ENCODE peak calls at places on chromosomes 16 and 17, in eight cellular contexts. One of them, this sample, is unnamed.
A peak's percentile ranks its signal among the peaks of the same experiment; 100 is the strongest.

GRCh38 chr16:25135239-25135878 is 23.8 kb downstream of the LCMT1 start:
- DNase-seq in cardiac septum: no peak
- DNase-seq in activated CD4-positive, CD25-positive, alpha-beta regulatory T cell: no peak
- DNase-seq in activated CD8-positive, alpha-beta memory T cell treated with anti-CD3 and anti-CD28 coated beads for 1 hour: no peak
- DNase-seq in GM04503: peak; percentile 17
- DNase-seq in MCF 10A: peak; percentile 36
- DNase-seq in heart right ventricle: no peak
- DNase-seq in tibial artery: no peak
- DNase-seq in this sample: no peak

GRCh38 chr16:66189951-66190350 is 176.5 kb upstream of the CDH5 start:
- DNase-seq in cardiac septum: no peak
- DNase-seq in activated CD4-positive, CD25-positive, alpha-beta regulatory T cell: no peak
- DNase-seq in activated CD8-positive, alpha-beta memory T cell treated with anti-CD3 and anti-CD28 coated beads for 1 hour: no peak
- DNase-seq in GM04503: peak; percentile 64
- DNase-seq in MCF 10A: peak; percentile 89
- DNase-seq in heart right ventricle: no peak
- DNase-seq in tibial artery: no peak
- DNase-seq in this sample: no peak

GRCh38 chr16:2213817-2214720 is 571 bp downstream of the PGP start:
- DNase-seq in cardiac septum: no peak
- DNase-seq in activated CD4-positive, CD25-positive, alpha-beta regulatory T cell: no peak
- DNase-seq in activated CD8-positive, alpha-beta memory T cell treated with anti-CD3 and anti-CD28 coated beads for 1 hour: no peak
- DNase-seq in GM04503: no peak
- DNase-seq in MCF 10A: no peak
- DNase-seq in heart right ventricle: no peak
- DNase-seq in tibial artery: no peak
- DNase-seq in this sample: peak; percentile 90

GRCh38 chr16:31253642-31254045 is 6.1 kb upstream of the ITGAM start:
- DNase-seq in cardiac septum: peak; percentile 87
- DNase-seq in activated CD4-positive, CD25-positive, alpha-beta regulatory T cell: no peak
- DNase-seq in activated CD8-positive, alpha-beta memory T cell treated with anti-CD3 and anti-CD28 coated beads for 1 hour: no peak
- DNase-seq in GM04503: no peak
- DNase-seq in MCF 10A: peak; percentile 42
- DNase-seq in heart right ventricle: no peak
- DNase-seq in tibial artery: peak; percentile 45
- DNase-seq in this sample: no peak

GRCh38 chr17:68533887-68534700 is 21.9 kb downstream of the PRKAR1A start:
- DNase-seq in cardiac septum: no peak
- DNase-seq in activated CD4-positive, CD25-positive, alpha-beta regulatory T cell: no peak
- DNase-seq in activated CD8-positive, alpha-beta memory T cell treated with anti-CD3 and anti-CD28 coated beads for 1 hour: no peak
- DNase-seq in GM04503: peak; percentile 13
- DNase-seq in MCF 10A: no peak
- DNase-seq in heart right ventricle: no peak
- DNase-seq in tibial artery: no peak
- DNase-seq in this sample: no peak

GRCh38 chr16:5604770-5605169 is 507.2 kb upstream of the EEF2KMT start:
- DNase-seq in cardiac septum: no peak
- DNase-seq in activated CD4-positive, CD25-positive, alpha-beta regulatory T cell: no peak
- DNase-seq in activated CD8-positive, alpha-beta memory T cell treated with anti-CD3 and anti-CD28 coated beads for 1 hour: no peak
- DNase-seq in GM04503: no peak
- DNase-seq in MCF 10A: no peak
- DNase-seq in heart right ventricle: no peak
- DNase-seq in tibial artery: no peak
- DNase-seq in this sample: no peak

GRCh38 chr17:77019955-77020379 is 120.8 kb upstream of the SEC14L1 start:
- DNase-seq in cardiac septum: no peak
- DNase-seq in activated CD4-positive, CD25-positive, alpha-beta regulatory T cell: no peak
- DNase-seq in activated CD8-positive, alpha-beta memory T cell treated with anti-CD3 and anti-CD28 coated beads for 1 hour: no peak
- DNase-seq in GM04503: no peak
- DNase-seq in MCF 10A: no peak
- DNase-seq in heart right ventricle: no peak
- DNase-seq in tibial artery: no peak
- DNase-seq in this sample: no peak

GRCh38 chr17:81804559-81805399 is 829 bp downstream of the GCGR start:
- DNase-seq in cardiac septum: no peak
- DNase-seq in activated CD4-positive, CD25-positive, alpha-beta regulatory T cell: no peak
- DNase-seq in activated CD8-positive, alpha-beta memory T cell treated with anti-CD3 and anti-CD28 coated beads for 1 hour: no peak
- DNase-seq in GM04503: no peak
- DNase-seq in MCF 10A: no peak
- DNase-seq in heart right ventricle: no peak
- DNase-seq in tibial artery: no peak
- DNase-seq in this sample: peak; percentile 85

GRCh38 chr17:58005031-58005727 is 1.9 kb downstream of the SRSF1 start:
- DNase-seq in cardiac septum: no peak
- DNase-seq in activated CD4-positive, CD25-positive, alpha-beta regulatory T cell: no peak
- DNase-seq in activated CD8-positive, alpha-beta memory T cell treated with anti-CD3 and anti-CD28 coated beads for 1 hour: no peak
- DNase-seq in GM04503: no peak
- DNase-seq in MCF 10A: peak; percentile 39
- DNase-seq in heart right ventricle: no peak
- DNase-seq in tibial artery: no peak
- DNase-seq in this sample: no peak

GRCh38 chr17:42191209-42191608 is 3.1 kb downstream of the GHDC start:
- DNase-seq in cardiac septum: no peak
- DNase-seq in activated CD4-positive, CD25-positive, alpha-beta regulatory T cell: no peak
- DNase-seq in activated CD8-positive, alpha-beta memory T cell treated with anti-CD3 and anti-CD28 coated beads for 1 hour: no peak
- DNase-seq in GM04503: no peak
- DNase-seq in MCF 10A: no peak
- DNase-seq in heart right ventricle: no peak
- DNase-seq in tibial artery: no peak
- DNase-seq in this sample: no peak

GRCh38 chr17:75041656-75042280 is 5.0 kb downstream of the ATP5PD start:
- DNase-seq in cardiac septum: no peak
- DNase-seq in activated CD4-positive, CD25-positive, alpha-beta regulatory T cell: no peak
- DNase-seq in activated CD8-positive, alpha-beta memory T cell treated with anti-CD3 and anti-CD28 coated beads for 1 hour: no peak
- DNase-seq in GM04503: no peak
- DNase-seq in MCF 10A: no peak
- DNase-seq in heart right ventricle: no peak
- DNase-seq in tibial artery: no peak
- DNase-seq in this sample: no peak

GRCh38 chr17:62644487-62645173 is 17.2 kb downstream of the MRC2 start:
- DNase-seq in cardiac septum: no peak
- DNase-seq in activated CD4-positive, CD25-positive, alpha-beta regulatory T cell: no peak
- DNase-seq in activated CD8-positive, alpha-beta memory T cell treated with anti-CD3 and anti-CD28 coated beads for 1 hour: no peak
- DNase-seq in GM04503: no peak
- DNase-seq in MCF 10A: no peak
- DNase-seq in heart right ventricle: no peak
- DNase-seq in tibial artery: no peak
- DNase-seq in this sample: no peak

GRCh38 chr16:67395458-67396158 is 2.3 kb upstream of the TPPP3 start:
- DNase-seq in cardiac septum: peak; percentile 47
- DNase-seq in activated CD4-positive, CD25-positive, alpha-beta regulatory T cell: no peak
- DNase-seq in activated CD8-positive, alpha-beta memory T cell treated with anti-CD3 and anti-CD28 coated beads for 1 hour: no peak
- DNase-seq in GM04503: no peak
- DNase-seq in MCF 10A: peak; percentile 46
- DNase-seq in heart right ventricle: no peak
- DNase-seq in tibial artery: no peak
- DNase-seq in this sample: peak; percentile 69

GRCh38 chr17:41907633-41908539 is 10.9 kb downstream of the ACLY start:
- DNase-seq in cardiac septum: no peak
- DNase-seq in activated CD4-positive, CD25-positive, alpha-beta regulatory T cell: no peak
- DNase-seq in activated CD8-positive, alpha-beta memory T cell treated with anti-CD3 and anti-CD28 coated beads for 1 hour: no peak
- DNase-seq in GM04503: no peak
- DNase-seq in MCF 10A: no peak
- DNase-seq in heart right ventricle: no peak
- DNase-seq in tibial artery: no peak
- DNase-seq in this sample: no peak

GRCh38 chr17:50909765-50910661 is 43.9 kb upstream of the TOB1 start:
- DNase-seq in cardiac septum: no peak
- DNase-seq in activated CD4-positive, CD25-positive, alpha-beta regulatory T cell: peak; percentile 32
- DNase-seq in activated CD8-positive, alpha-beta memory T cell treated with anti-CD3 and anti-CD28 coated beads for 1 hour: peak; percentile 57
- DNase-seq in GM04503: no peak
- DNase-seq in MCF 10A: no peak
- DNase-seq in heart right ventricle: no peak
- DNase-seq in tibial artery: no peak
- DNase-seq in this sample: peak; percentile 45

GRCh38 chr16:85888405-85889331 is 10.3 kb upstream of the IRF8 start:
- DNase-seq in cardiac septum: peak; percentile 69
- DNase-seq in activated CD4-positive, CD25-positive, alpha-beta regulatory T cell: no peak
- DNase-seq in activated CD8-positive, alpha-beta memory T cell treated with anti-CD3 and anti-CD28 coated beads for 1 hour: no peak
- DNase-seq in GM04503: peak; percentile 21
- DNase-seq in MCF 10A: peak; percentile 63
- DNase-seq in heart right ventricle: no peak
- DNase-seq in tibial artery: no peak
- DNase-seq in this sample: no peak

GRCh38 chr17:20611314-20611713 is 31.8 kb downstream of the CDRT15L2 start:
- DNase-seq in cardiac septum: no peak
- DNase-seq in activated CD4-positive, CD25-positive, alpha-beta regulatory T cell: no peak
- DNase-seq in activated CD8-positive, alpha-beta memory T cell treated with anti-CD3 and anti-CD28 coated beads for 1 hour: no peak
- DNase-seq in GM04503: no peak
- DNase-seq in MCF 10A: no peak
- DNase-seq in heart right ventricle: no peak
- DNase-seq in tibial artery: no peak
- DNase-seq in this sample: no peak

GRCh38 chr17:8702996-8703395 is 41.6 kb downstream of the CCDC42 start:
- DNase-seq in cardiac septum: no peak
- DNase-seq in activated CD4-positive, CD25-positive, alpha-beta regulatory T cell: no peak
- DNase-seq in activated CD8-positive, alpha-beta memory T cell treated with anti-CD3 and anti-CD28 coated beads for 1 hour: no peak
- DNase-seq in GM04503: no peak
- DNase-seq in MCF 10A: no peak
- DNase-seq in heart right ventricle: no peak
- DNase-seq in tibial artery: no peak
- DNase-seq in this sample: no peak

GRCh38 chr17:67025216-67025792 is 19.1 kb upstream of the CACNG1 start:
- DNase-seq in cardiac septum: no peak
- DNase-seq in activated CD4-positive, CD25-positive, alpha-beta regulatory T cell: no peak
- DNase-seq in activated CD8-positive, alpha-beta memory T cell treated with anti-CD3 and anti-CD28 coated beads for 1 hour: no peak
- DNase-seq in GM04503: no peak
- DNase-seq in MCF 10A: no peak
- DNase-seq in heart right ventricle: no peak
- DNase-seq in tibial artery: no peak
- DNase-seq in this sample: peak; percentile 68

GRCh38 chr17:36578671-36579070 is 13.0 kb upstream of the DHRS11 start:
- DNase-seq in cardiac septum: no peak
- DNase-seq in activated CD4-positive, CD25-positive, alpha-beta regulatory T cell: no peak
- DNase-seq in activated CD8-positive, alpha-beta memory T cell treated with anti-CD3 and anti-CD28 coated beads for 1 hour: no peak
- DNase-seq in GM04503: peak; percentile 11
- DNase-seq in MCF 10A: no peak
- DNase-seq in heart right ventricle: no peak
- DNase-seq in tibial artery: no peak
- DNase-seq in this sample: no peak

GRCh38 chr17:50881182-50881581 is 15.0 kb upstream of the TOB1 start:
- DNase-seq in cardiac septum: no peak
- DNase-seq in activated CD4-positive, CD25-positive, alpha-beta regulatory T cell: no peak
- DNase-seq in activated CD8-positive, alpha-beta memory T cell treated with anti-CD3 and anti-CD28 coated beads for 1 hour: no peak
- DNase-seq in GM04503: no peak
- DNase-seq in MCF 10A: no peak
- DNase-seq in heart right ventricle: no peak
- DNase-seq in tibial artery: no peak
- DNase-seq in this sample: no peak

GRCh38 chr16:81384006-81384405 is 60.6 kb upstream of the CMIP start:
- DNase-seq in cardiac septum: no peak
- DNase-seq in activated CD4-positive, CD25-positive, alpha-beta regulatory T cell: no peak
- DNase-seq in activated CD8-positive, alpha-beta memory T cell treated with anti-CD3 and anti-CD28 coated beads for 1 hour: no peak
- DNase-seq in GM04503: no peak
- DNase-seq in MCF 10A: no peak
- DNase-seq in heart right ventricle: no peak
- DNase-seq in tibial artery: no peak
- DNase-seq in this sample: no peak